ENCODE peak calls at places on chromosomes 13 and 19, in four cellular contexts. A, D, E and Z are unnamed samples.

GRCh38 chr19:7251502-7251901 is 42.7 kb downstream of the INSR start:
- DNase-seq in A (no peak), D (no peak), E (no peak), Z (no peak)

GRCh38 chr19:33868821-33869412 is 72.2 kb downstream of the KCTD15 start:
- DNase-seq in A (peak), D (no peak), E (peak), Z (peak)

GRCh38 chr19:41352609-41353465 is 885 bp downstream of the TGFB1 start:
- DNase-seq in A (no peak), D (no peak), E (peak), Z (peak)

GRCh38 chr13:25469179-25469545 is 97.4 kb downstream of the ATP8A2 start:
- DNase-seq in A (no peak), D (no peak), E (no peak), Z (no peak)

GRCh38 chr19:7806234-7806633 is 23.8 kb upstream of the EVI5L start:
- DNase-seq in A (no peak), D (no peak), E (no peak), Z (no peak)

GRCh38 chr19:56120371-56121179 is 520 bp downstream of the ZNF787 start:
- DNase-seq in A (no peak), D (peak), E (peak), Z (peak)

GRCh38 chr13:69274231-69274630 is 833.4 kb upstream of the ATXN8OS start:
- DNase-seq in A (no peak), D (no peak), E (no peak), Z (no peak)

GRCh38 chr19:48754950-48755645 is at the start of gene FGF21:
- DNase-seq in A (no peak), D (no peak), E (no peak), Z (no peak)

GRCh38 chr13:24304620-24305019 is 4.8 kb upstream of the C1QTNF9 start:
- DNase-seq in A (no peak), D (no peak), E (no peak), Z (no peak)

GRCh38 chr13:31213681-31214289 is 14.0 kb downstream of the B3GLCT start:
- DNase-seq in A (no peak), D (no peak), E (no peak), Z (no peak)

GRCh38 chr19:18416778-18417249 is 2.4 kb upstream of the SSBP4 start:
- DNase-seq in A (peak), D (no peak), E (peak), Z (peak)

GRCh38 chr13:26017932-26018690 is 33.7 kb downstream of the SHISA2 start:
- DNase-seq in A (no peak), D (no peak), E (no peak), Z (no peak)

GRCh38 chr13:30615851-30616311 is 1.8 kb upstream of the USPL1 start:
- DNase-seq in A (no peak), D (no peak), E (no peak), Z (no peak)

GRCh38 chr19:52170863-52171320 is 529 bp downstream of the ZNF836 start:
- DNase-seq in A (no peak), D (no peak), E (no peak), Z (peak)

GRCh38 chr19:52176574-52176973 is 5.2 kb upstream of the ZNF836 start:
- DNase-seq in A (no peak), D (no peak), E (no peak), Z (no peak)

GRCh38 chr19:52170304-52170703 is 1.1 kb downstream of the ZNF836 start:
- DNase-seq in A (no peak), D (no peak), E (no peak), Z (peak)

GRCh38 chr19:52172347-52172746 is 926 bp upstream of the ZNF836 start:
- DNase-seq in A (no peak), D (no peak), E (no peak), Z (no peak)

DNA sequence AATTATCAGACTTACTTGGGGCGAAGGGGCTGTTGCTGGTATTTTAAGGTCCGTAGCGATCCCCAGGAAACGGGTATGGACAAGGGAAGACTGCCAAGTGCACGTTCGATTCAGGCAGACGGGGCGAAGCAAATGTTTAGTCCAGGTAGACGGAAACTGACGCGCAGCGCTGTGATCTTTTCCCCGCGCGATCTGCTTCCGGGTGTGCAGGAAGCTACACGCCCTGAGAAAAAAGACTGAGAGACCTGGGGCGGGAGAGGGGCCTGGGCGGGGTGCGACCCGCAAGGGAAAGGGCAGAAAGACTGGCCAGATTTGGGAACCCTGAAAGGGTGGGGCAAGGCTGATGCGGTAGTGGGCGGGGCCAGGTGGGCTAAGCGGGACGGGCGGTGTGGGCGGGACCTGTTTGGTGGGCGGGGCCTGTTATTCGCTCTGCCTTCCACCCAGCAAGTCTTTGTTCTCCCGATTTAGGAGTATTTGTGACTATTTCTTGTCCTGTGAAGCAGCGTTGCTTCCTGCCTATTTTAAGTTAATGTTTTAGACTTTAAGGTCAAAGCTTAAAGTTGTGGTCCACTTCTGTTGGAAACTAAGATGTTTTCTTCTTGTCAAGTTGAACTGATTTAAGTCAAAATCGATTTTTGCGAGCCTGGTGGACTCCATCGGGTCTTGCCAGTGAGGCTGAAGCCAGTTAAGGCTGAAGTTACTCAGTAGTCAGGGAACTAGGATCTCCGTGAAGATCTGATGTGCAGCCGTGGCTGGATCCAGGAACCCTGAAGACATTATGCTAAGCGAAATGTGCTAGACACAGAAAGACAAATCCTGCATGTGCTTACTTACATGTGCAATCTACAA is at the start of gene ZNF836:
- DNase-seq in A (peak), D (peak), E (peak), Z (peak)
- TF ChIP-seq POLR2A in A (no peak), D (peak), E (peak), Z (no peak)

GRCh38 chr19:47020132-47020805 is 632 bp downstream of the NPAS1 start:
- DNase-seq in A (no peak), D (no peak), E (no peak), Z (no peak)

GRCh38 chr19:47021536-47022139 is 2.0 kb downstream of the NPAS1 start:
- DNase-seq in A (no peak), D (no peak), E (no peak), Z (no peak)

GRCh38 chr19:47018923-47019322 is 714 bp upstream of the NPAS1 start:
- DNase-seq in A (no peak), D (no peak), E (no peak), Z (no peak)

GRCh38 chr19:47020992-47021496 is 1.4 kb downstream of the NPAS1 start:
- DNase-seq in A (no peak), D (no peak), E (no peak), Z (no peak)

DNA sequence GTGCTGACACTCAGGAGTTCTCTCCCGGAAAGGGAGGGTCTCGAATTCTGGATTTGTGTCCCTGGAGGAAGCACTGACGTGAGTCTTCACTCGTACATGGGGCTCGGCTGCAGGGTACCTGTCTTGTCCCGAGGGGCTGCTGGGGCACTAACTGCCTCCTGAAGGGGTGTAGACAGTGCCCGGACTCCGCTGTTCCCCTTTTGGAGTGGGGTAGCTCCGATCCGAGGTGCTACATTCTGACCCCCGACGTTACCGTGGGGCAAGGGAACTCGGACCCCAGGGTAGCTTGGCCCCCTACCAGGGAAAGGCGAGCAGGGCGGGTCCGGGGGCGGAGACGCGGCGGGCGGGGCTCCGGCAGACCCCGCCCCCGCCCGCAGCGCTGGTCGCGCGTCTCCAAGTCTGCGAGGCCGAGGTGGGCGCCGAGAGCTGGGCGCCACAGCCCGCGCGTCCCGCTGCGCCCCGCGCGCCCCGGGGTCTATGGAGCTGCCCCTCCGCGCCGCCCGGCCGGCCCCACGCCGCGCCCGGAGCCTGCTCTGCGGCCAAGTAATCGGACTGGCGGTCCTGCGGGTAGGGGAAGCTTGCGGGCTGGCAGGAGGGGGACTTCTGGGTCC is at the start of gene NPAS1:
- DNase-seq in A (no peak), D (no peak), E (no peak), Z (no peak)
- H3K4me3 ChIP-seq in A (peak), D (no peak), E (no peak), Z (no peak)

DNA sequence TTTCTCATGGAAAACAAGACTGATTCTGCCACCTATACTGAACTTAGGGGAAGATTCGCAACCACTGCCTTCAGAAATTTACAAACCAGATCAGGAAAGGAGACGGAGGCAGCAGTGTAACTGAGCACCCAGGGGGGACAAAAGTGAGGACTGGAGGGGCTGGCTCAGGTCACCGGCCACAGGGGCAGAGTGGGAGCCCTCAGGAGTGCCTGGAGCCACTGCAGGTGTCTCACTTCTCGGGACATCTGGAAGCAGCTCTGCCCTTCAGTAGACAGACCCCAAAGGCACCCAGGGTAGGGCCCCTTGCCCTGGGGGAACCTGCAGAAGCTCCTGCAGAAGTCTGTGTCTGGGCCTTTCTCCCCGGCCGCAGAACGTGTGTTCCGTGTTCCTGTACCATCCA is 5.8 kb downstream of the ARHGEF7 start:
- DNase-seq in A (no peak), D (no peak), E (no peak), Z (no peak)
- TF ChIP-seq POLR2A in A (no peak), D (no peak), E (no peak), Z (no peak)

GRCh38 chr19:50047686-50048085 is 21.9 kb downstream of the ZNF473 start:
- DNase-seq in A (no peak), D (no peak), E (no peak), Z (no peak)

GRCh38 chr19:50053119-50053518 is 27.3 kb downstream of the ZNF473 start:
- DNase-seq in A (no peak), D (no peak), E (no peak), Z (no peak)

GRCh38 chr19:50046649-50047503 is 21.1 kb downstream of the ZNF473 start:
- DNase-seq in A (no peak), D (no peak), E (peak), Z (no peak)

GRCh38 chr19:50051964-50052363 is 26.2 kb downstream of the ZNF473 start:
- DNase-seq in A (no peak), D (no peak), E (no peak), Z (no peak)

DNA sequence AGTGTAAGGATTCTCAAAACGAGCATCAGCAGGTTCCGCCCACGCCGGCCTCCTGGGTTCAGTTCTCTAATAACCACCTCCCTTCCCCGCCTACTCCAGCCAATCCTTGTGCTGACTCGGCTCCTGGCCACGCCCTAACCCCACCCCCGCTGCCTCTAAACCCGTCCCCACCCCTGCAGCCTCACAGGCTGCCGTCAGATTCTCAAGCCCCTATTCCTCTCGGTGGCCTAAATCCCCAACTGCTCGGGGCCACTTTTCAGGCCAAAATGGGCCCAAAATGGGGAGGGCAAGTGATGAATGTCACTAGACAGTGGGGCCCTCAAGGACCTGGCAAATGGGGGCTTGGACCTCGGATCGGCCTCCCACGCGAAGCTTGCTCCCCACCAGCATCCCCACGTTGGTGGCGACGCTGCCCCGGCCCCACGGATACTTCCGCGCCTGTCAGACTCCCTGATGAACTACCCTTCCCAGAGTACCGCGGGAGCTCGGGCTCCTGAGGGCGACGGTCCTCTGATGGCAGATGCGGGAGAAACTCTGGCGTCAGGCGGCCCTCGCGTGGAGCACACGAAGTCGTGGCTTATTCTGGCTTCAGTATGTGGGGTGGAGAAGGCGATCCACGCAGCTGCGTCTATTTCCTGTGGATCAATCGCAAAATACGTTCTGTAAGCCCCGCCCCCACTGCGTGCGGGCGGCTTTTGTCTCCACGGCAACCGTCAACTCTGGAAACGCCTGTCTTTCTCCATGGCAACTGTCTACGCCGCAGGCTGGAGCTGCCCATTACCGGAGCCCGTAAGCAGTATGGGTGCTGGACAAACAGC is 24.8 kb downstream of the ZNF473 start:
- DNase-seq in A (peak), D (peak), E (peak), Z (peak)
- H3K4me3 ChIP-seq in A (peak), D (peak), E (no peak), Z (no peak)

GRCh38 chr19:10408511-10409291 is 5.4 kb upstream of the CDC37 start:
- DNase-seq in A (no peak), D (no peak), E (peak), Z (no peak)
- TF ChIP-seq POLR2A in A (no peak), D (no peak), E (no peak), Z (no peak)

GRCh38 chr13:44307255-44307654 is 66.4 kb upstream of the SERP2 start:
- DNase-seq in A (no peak), D (no peak), E (no peak), Z (no peak)

GRCh38 chr13:44305216-44305615 is 68.4 kb upstream of the SERP2 start:
- DNase-seq in A (no peak), D (no peak), E (no peak), Z (no peak)

GRCh38 chr13:44304433-44304725 is 69.2 kb upstream of the SERP2 start:
- DNase-seq in A (no peak), D (no peak), E (no peak), Z (no peak)

GRCh38 chr13:44306401-44307192 is 67.0 kb upstream of the SERP2 start:
- DNase-seq in A (no peak), D (no peak), E (no peak), Z (peak)

GRCh38 chr13:44305845-44306244 is 67.8 kb upstream of the SERP2 start:
- DNase-seq in A (no peak), D (no peak), E (no peak), Z (no peak)
- H3K4me3 ChIP-seq in A (no peak), D (no peak), E (no peak), Z (no peak)

GRCh38 chr19:54525636-54526035 is 23.0 kb downstream of the LAIR2 start:
- DNase-seq in A (no peak), D (no peak), E (no peak), Z (no peak)

GRCh38 chr19:54518844-54519243 is 16.2 kb downstream of the LAIR2 start:
- DNase-seq in A (no peak), D (no peak), E (no peak), Z (no peak)

GRCh38 chr19:54523403-54523802 is 20.8 kb downstream of the LAIR2 start:
- DNase-seq in A (no peak), D (no peak), E (no peak), Z (no peak)

GRCh38 chr19:54521022-54521859 is 18.6 kb downstream of the LAIR2 start:
- DNase-seq in A (no peak), D (no peak), E (no peak), Z (no peak)

GRCh38 chr19:54521860-54522513 is 19.4 kb downstream of the LAIR2 start:
- DNase-seq in A (no peak), D (no peak), E (no peak), Z (no peak)
- TF ChIP-seq POLR2A in A (no peak), D (no peak), E (no peak), Z (no peak)

GRCh38 chr13:40401911-40402776 is 264.3 kb downstream of the FOXO1 start:
- DNase-seq in A (peak), D (peak), E (peak), Z (peak)
- H3K4me3 ChIP-seq in A (peak), D (no peak), E (no peak), Z (no peak)